ENCODE peak calls at places on chromosomes 16 and 17, in four cellular contexts. One of them, this sample, is unnamed. For H3K4me1, the result is how much of the 10 kb centered on the place peaks cover.

GRCh38 chr17:81348097-81349055 is 46.9 kb upstream of the BAHCC1 start:
- DNase-seq in endodermal cell: peak
- DNase-seq in left lung: peak
- DNase-seq in thoracic aorta: no peak
- DNase-seq in this sample: no peak

GRCh38 chr17:55435408-55435807 is 13.8 kb upstream of the MMD start:
- DNase-seq in endodermal cell: no peak
- DNase-seq in left lung: no peak
- DNase-seq in thoracic aorta: no peak
- DNase-seq in this sample: no peak

GRCh38 chr16:8928467-8928957 is 35.2 kb downstream of the USP7 start:
- DNase-seq in thoracic aorta: no peak
- DNase-seq in left lung: no peak
- DNase-seq in endodermal cell: no peak
- DNase-seq in this sample: no peak

GRCh38 chr17:58302171-58302918 is 21.6 kb upstream of the MPO start:
- DNase-seq in left lung: no peak
- DNase-seq in endodermal cell: no peak
- DNase-seq in thoracic aorta: no peak
- DNase-seq in this sample: no peak

GRCh38 chr17:10754109-10754508 is 24.3 kb upstream of the TMEM220 start:
- DNase-seq in left lung: no peak
- DNase-seq in thoracic aorta: no peak
- DNase-seq in endodermal cell: peak
- DNase-seq in this sample: no peak

GRCh38 chr17:49741009-49741691 is 22.8 kb downstream of the FAM117A start:
- DNase-seq in thoracic aorta: no peak
- DNase-seq in endodermal cell: no peak
- DNase-seq in left lung: no peak
- DNase-seq in this sample: no peak

GRCh38 chr17:76383645-76384221 is 676 bp upstream of the SPHK1 start:
- DNase-seq in thoracic aorta: no peak
- DNase-seq in left lung: peak
- DNase-seq in endodermal cell: peak
- DNase-seq in this sample: peak

GRCh38 chr16:71254832-71255560 is 24.5 kb upstream of the HYDIN start:
- DNase-seq in thoracic aorta: no peak
- DNase-seq in endodermal cell: no peak
- DNase-seq in left lung: no peak
- DNase-seq in this sample: no peak

GRCh38 chr17:7014261-7014994 is 2.0 kb downstream of the RNASEK start:
- DNase-seq in left lung: peak
- DNase-seq in thoracic aorta: peak
- DNase-seq in endodermal cell: peak
- DNase-seq in this sample: peak

GRCh38 chr17:59356543-59357218 is 25.2 kb downstream of the YPEL2 start:
- DNase-seq in endodermal cell: no peak
- DNase-seq in thoracic aorta: no peak
- DNase-seq in left lung: no peak
- DNase-seq in this sample: no peak

GRCh38 chr17:61477204-61477834 is 25.1 kb downstream of the TBX4 start:
- DNase-seq in endodermal cell: peak
- DNase-seq in thoracic aorta: no peak
- DNase-seq in left lung: peak
- DNase-seq in this sample: no peak

GRCh38 chr16:57871457-57871856 is 69.2 kb upstream of the KIFC3 start:
- DNase-seq in left lung: no peak
- DNase-seq in endodermal cell: no peak
- DNase-seq in thoracic aorta: no peak
- DNase-seq in this sample: no peak

GRCh38 chr17:38333635-38334295 is 10.0 kb downstream of the GPR179 start:
- DNase-seq in thoracic aorta: no peak
- DNase-seq in left lung: no peak
- DNase-seq in endodermal cell: peak
- DNase-seq in this sample: no peak

GRCh38 chr17:74972973-74973328 is 392 bp upstream of the HID1 start:
- DNase-seq in left lung: no peak
- DNase-seq in endodermal cell: no peak
- DNase-seq in thoracic aorta: no peak
- DNase-seq in this sample: no peak

GRCh38 chr17:44384823-44385286 is 4.6 kb downstream of the ITGA2B start:
- DNase-seq in thoracic aorta: no peak
- DNase-seq in endodermal cell: peak
- DNase-seq in left lung: no peak
- DNase-seq in this sample: no peak

GRCh38 chr16:84478172-84478948 is 26.1 kb downstream of the MEAK7 start:
- DNase-seq in thoracic aorta: no peak
- DNase-seq in endodermal cell: no peak
- DNase-seq in left lung: no peak
- DNase-seq in this sample: no peak

GRCh38 chr17:57607553-57608120 is 137.5 kb downstream of the CCDC182 start:
- DNase-seq in thoracic aorta: no peak
- DNase-seq in left lung: no peak
- DNase-seq in endodermal cell: no peak
- DNase-seq in this sample: no peak

GRCh38 chr17:74407384-74407783 is 24.5 kb upstream of the GPRC5C start:
- DNase-seq in thoracic aorta: no peak
- DNase-seq in endodermal cell: no peak
- DNase-seq in left lung: no peak
- DNase-seq in this sample: no peak

GRCh38 chr17:76000016-76000754 is 470 bp upstream of the CDK3 start:
- DNase-seq in endodermal cell: peak
- DNase-seq in thoracic aorta: no peak
- DNase-seq in left lung: no peak
- DNase-seq in this sample: no peak

GRCh38 chr17:78185981-78186688 is 717 bp downstream of the TK1 start:
- DNase-seq in left lung: peak
- DNase-seq in thoracic aorta: no peak
- DNase-seq in endodermal cell: peak
- DNase-seq in this sample: no peak

GRCh38 chr17:2049333-2050245 is 5.3 kb upstream of the HIC1 start:
- DNase-seq in endodermal cell: peak
- DNase-seq in thoracic aorta: no peak
- DNase-seq in left lung: peak
- DNase-seq in this sample: peak

GRCh38 chr16:22659933-22660332 is 149.2 kb downstream of the NPIPB5 start:
- DNase-seq in thoracic aorta: no peak
- DNase-seq in endodermal cell: peak
- DNase-seq in left lung: no peak
- DNase-seq in this sample: no peak

GRCh38 chr17:5897320-5897911 is 172.8 kb upstream of the WSCD1 start:
- DNase-seq in left lung: no peak
- DNase-seq in thoracic aorta: no peak
- DNase-seq in endodermal cell: peak
- DNase-seq in this sample: no peak

GRCh38 chr17:30933966-30934365 is 12.2 kb downstream of the ADAP2 start:
- DNase-seq in left lung: no peak
- DNase-seq in thoracic aorta: no peak
- DNase-seq in endodermal cell: no peak
- DNase-seq in this sample: no peak

GRCh38 chr17:32393904-32394303 is 43.9 kb downstream of the ZNF207 start:
- DNase-seq in left lung: no peak
- DNase-seq in endodermal cell: no peak
- DNase-seq in thoracic aorta: no peak
- DNase-seq in this sample: no peak

GRCh38 chr16:21190599-21190998 is 20.8 kb downstream of the ZP2 start:
- DNase-seq in thoracic aorta: no peak
- DNase-seq in endodermal cell: no peak
- DNase-seq in left lung: no peak
- DNase-seq in this sample: no peak

GRCh38 chr17:31052187-31052889 is 42.4 kb upstream of the NF1 start:
- DNase-seq in thoracic aorta: peak
- DNase-seq in endodermal cell: peak
- DNase-seq in left lung: peak
- DNase-seq in this sample: peak

GRCh38 chr17:76405967-76406647 is 21.7 kb downstream of the SPHK1 start:
- DNase-seq in endodermal cell: no peak
- DNase-seq in left lung: no peak
- DNase-seq in thoracic aorta: no peak
- DNase-seq in this sample: no peak

GRCh38 chr16:87721622-87722565 is 43.9 kb downstream of the KLHDC4 start:
- DNase-seq in endodermal cell: no peak
- DNase-seq in left lung: no peak
- DNase-seq in thoracic aorta: no peak
- DNase-seq in this sample: no peak

GRCh38 chr16:47664653-47665325 is 203.7 kb downstream of the PHKB start:
- DNase-seq in thoracic aorta: no peak
- DNase-seq in endodermal cell: no peak
- DNase-seq in left lung: no peak
- DNase-seq in this sample: no peak

GRCh38 chr17:14245002-14245401 is 8.3 kb upstream of the CDRT15 start:
- DNase-seq in endodermal cell: no peak
- DNase-seq in left lung: no peak
- DNase-seq in thoracic aorta: no peak
- DNase-seq in this sample: no peak

GRCh38 chr17:40648326-40648968 is 829 bp upstream of the SMARCE1 start:
- DNase-seq in left lung: no peak
- DNase-seq in thoracic aorta: no peak
- DNase-seq in endodermal cell: peak
- DNase-seq in this sample: no peak

GRCh38 chr16:69535123-69536050 is 30.4 kb upstream of the NFAT5 start:
- DNase-seq in endodermal cell: peak
- DNase-seq in thoracic aorta: no peak
- DNase-seq in left lung: no peak
- DNase-seq in this sample: no peak

DNA sequence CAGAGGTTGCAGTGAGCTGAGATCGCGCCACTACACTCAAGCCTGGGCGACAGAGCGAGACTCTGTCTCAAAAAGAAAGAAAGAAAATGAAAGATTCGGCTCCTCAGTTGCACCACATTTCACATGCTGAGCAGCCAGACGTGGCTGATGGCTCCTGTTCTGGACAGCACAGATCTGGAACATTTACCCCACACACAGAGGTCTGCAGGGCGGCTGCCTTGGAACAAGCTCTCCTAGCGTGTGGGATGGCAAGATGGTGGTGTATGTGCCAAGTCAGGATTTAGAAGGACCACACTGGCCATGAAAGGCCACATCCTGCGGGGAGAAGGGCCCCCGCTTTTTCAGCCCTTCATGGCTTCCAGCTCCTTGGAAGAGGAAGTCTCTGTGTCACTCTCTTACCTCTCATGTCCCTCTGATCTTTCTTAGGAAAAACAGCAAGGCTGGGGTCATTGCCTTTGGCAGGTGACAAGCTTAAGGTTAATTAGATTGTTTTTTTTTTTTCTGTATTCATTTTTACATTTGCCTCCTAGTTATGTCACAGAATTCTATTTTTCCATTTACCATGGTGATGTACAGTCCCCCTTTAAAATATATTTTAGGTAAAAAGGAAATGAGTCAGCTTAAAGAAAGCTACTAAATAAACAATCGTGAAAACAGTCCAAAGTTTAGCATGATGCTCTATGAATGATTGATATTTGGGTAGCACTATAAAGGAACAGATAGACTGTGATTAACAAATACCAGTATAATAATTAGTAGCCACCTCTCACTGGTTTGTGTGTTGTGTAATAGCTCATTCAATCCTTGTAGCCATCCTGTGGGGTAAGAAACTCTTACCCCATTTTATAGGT is 396.6 kb downstream of the CPPED1 start:
- DNase-seq in left lung: no peak
- DNase-seq in thoracic aorta: no peak
- DNase-seq in endodermal cell: no peak
- DNase-seq in this sample: no peak
- H3K4me3 ChIP-seq in left lung: no peak
- H3K4me3 ChIP-seq in thoracic aorta: no peak
- H3K4me3 ChIP-seq in endodermal cell: no peak
- H3K4me3 ChIP-seq in this sample: no peak

GRCh38 chr16:89422905-89423630 is 67.3 kb downstream of the ANKRD11 start:
- DNase-seq in thoracic aorta: no peak
- DNase-seq in endodermal cell: no peak
- DNase-seq in left lung: no peak
- DNase-seq in this sample: no peak

GRCh38 chr16:89425523-89425922 is 64.8 kb downstream of the ANKRD11 start:
- DNase-seq in left lung: no peak
- DNase-seq in endodermal cell: no peak
- DNase-seq in thoracic aorta: no peak
- DNase-seq in this sample: no peak

GRCh38 chr16:89420204-89420603 is 70.2 kb downstream of the ANKRD11 start:
- DNase-seq in endodermal cell: no peak
- DNase-seq in left lung: no peak
- DNase-seq in thoracic aorta: no peak
- DNase-seq in this sample: no peak

GRCh38 chr16:89423709-89424260 is 66.6 kb downstream of the ANKRD11 start:
- DNase-seq in thoracic aorta: no peak
- DNase-seq in endodermal cell: no peak
- DNase-seq in left lung: no peak
- DNase-seq in this sample: no peak

DNA sequence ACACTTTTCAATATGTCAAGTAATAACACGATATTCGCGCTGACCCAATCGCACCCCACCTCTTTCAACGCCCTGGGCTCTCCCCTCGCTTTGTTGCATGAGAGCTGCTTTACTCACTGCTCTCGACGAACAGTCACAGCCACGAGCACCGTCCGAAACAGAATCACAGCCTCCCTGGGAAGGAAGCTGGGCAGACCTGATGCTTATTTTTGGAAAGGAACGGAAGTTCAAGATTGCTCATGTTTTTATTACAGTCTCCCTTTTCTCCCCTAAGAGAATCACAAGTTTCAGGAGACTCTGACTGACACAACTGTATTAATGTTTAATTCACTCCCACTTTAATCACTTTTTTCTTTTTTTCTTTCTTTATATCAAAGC is 67.8 kb downstream of the ANKRD11 start:
- DNase-seq in thoracic aorta: peak
- DNase-seq in left lung: no peak
- DNase-seq in endodermal cell: no peak
- DNase-seq in this sample: peak
- H3K4me1 ChIP-seq in thoracic aorta: half or more
- H3K4me1 ChIP-seq in left lung: half or more
- H3K4me1 ChIP-seq in endodermal cell: under half
- H3K4me1 ChIP-seq in this sample: under half

GRCh38 chr16:81266680-81267095 is 28.2 kb downstream of the BCO1 start:
- DNase-seq in left lung: no peak
- DNase-seq in thoracic aorta: no peak
- DNase-seq in endodermal cell: no peak
- DNase-seq in this sample: no peak
- H3K4me3 ChIP-seq in left lung: no peak
- H3K4me3 ChIP-seq in thoracic aorta: no peak
- H3K4me3 ChIP-seq in endodermal cell: no peak
- H3K4me3 ChIP-seq in this sample: no peak

GRCh38 chr17:17877548-17878358 is 41.0 kb upstream of the SREBF1 start:
- DNase-seq in left lung: peak
- DNase-seq in thoracic aorta: peak
- DNase-seq in endodermal cell: peak
- DNase-seq in this sample: peak
- H3K4me1 ChIP-seq in left lung: under half
- H3K4me1 ChIP-seq in thoracic aorta: under half
- H3K4me1 ChIP-seq in endodermal cell: under half
- H3K4me1 ChIP-seq in this sample: under half

DNA sequence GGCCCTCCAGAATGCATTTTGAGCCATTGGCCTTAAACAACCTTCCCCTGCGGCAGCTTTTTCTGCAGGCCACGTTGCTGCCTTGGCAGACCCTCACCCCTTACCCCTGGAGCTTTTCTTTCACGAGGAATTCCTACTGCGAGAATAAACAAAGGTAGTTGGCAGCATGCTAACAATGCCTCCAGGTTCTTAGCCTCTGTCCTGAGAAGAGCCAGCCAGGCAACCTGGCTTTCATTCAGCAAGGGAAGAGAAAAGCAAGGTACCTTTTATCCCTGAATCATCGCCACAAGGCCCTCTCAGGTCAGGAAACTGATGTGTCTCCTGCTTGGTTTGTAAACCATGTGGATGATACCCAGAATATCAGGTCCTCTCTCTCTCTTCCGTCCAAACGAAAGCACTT is 173.1 kb upstream of the CACNG5 start:
- DNase-seq in endodermal cell: no peak
- DNase-seq in thoracic aorta: no peak
- DNase-seq in left lung: no peak
- DNase-seq in this sample: no peak
- H3K4me3 ChIP-seq in endodermal cell: no peak
- H3K4me3 ChIP-seq in thoracic aorta: no peak
- H3K4me3 ChIP-seq in left lung: no peak
- H3K4me3 ChIP-seq in this sample: no peak

This sample was measured in ascending aorta.